ENCODE peak calls at places on chromosome 19, in six cellular contexts. R is SW 1271; O is amygdala; K is left colon; S is neural crest cell; Q is activated CD4-positive, alpha-beta T cell treated with anti-CD3 and anti-CD28 coated beads for 48 hours. T is an unnamed sample.
A peak's percentile ranks its signal among the peaks of the same experiment; 100 is the strongest.

GRCh38 chr19:13859361-13859880 is 17.5 kb upstream of the NANOS3 start:
- DNase-seq in O (no peak), K (no peak), S (no peak), Q (no peak), R (no peak), T (no peak)

GRCh38 chr19:51903192-51903591 is 1.6 kb downstream of the ZNF649 start:
- DNase-seq in K (no peak), R (no peak), Q (no peak), O (no peak), S (no peak), T (no peak)

GRCh38 chr19:42270346-42271044 is 1.4 kb downstream of the CIC start:
- DNase-seq in Q (peak; percentile 79), O (no peak), S (no peak), R (no peak), K (peak; percentile 82), T (peak; percentile 71)

GRCh38 chr19:1177322-1178114 is 3.5 kb upstream of the SBNO2 start:
- DNase-seq in O (no peak), Q (no peak), R (peak; percentile 84), S (no peak), K (no peak), T (no peak)

GRCh38 chr19:40933025-40933424 is 51.0 kb upstream of the CYP2A7 start:
- DNase-seq in S (no peak), R (no peak), K (no peak), Q (no peak), O (no peak), T (no peak)

GRCh38 chr19:12766051-12766521 is 9.3 kb downstream of the HOOK2 start:
- DNase-seq in K (peak; percentile 70), R (peak; percentile 61), O (no peak), S (peak; percentile 73), Q (peak; percentile 84), T (peak; percentile 88)

GRCh38 chr19:45164577-45165335 is 4.0 kb upstream of the NKPD1 start:
- DNase-seq in S (no peak), K (peak; percentile 88), Q (peak; percentile 71), R (no peak), O (no peak), T (peak; percentile 50)

GRCh38 chr19:35908977-35909683 is 1.0 kb upstream of the TYROBP start:
- DNase-seq in R (no peak), K (peak; percentile 73), S (no peak), Q (no peak), O (no peak), T (no peak)

GRCh38 chr19:47106819-47107200 is 6.8 kb downstream of the ZC3H4 start:
- DNase-seq in K (no peak), Q (no peak), R (no peak), O (no peak), S (no peak), T (no peak)

GRCh38 chr19:55368701-55369563 is 1.3 kb downstream of the IL11 start:
- DNase-seq in O (no peak), R (no peak), K (no peak), Q (peak; percentile 42), S (no peak), T (no peak)

GRCh38 chr19:35365303-35365702 is 5.6 kb upstream of the GPR42 start:
- DNase-seq in R (no peak), K (no peak), Q (no peak), O (no peak), S (no peak), T (no peak)

GRCh38 chr19:37669336-37669963 is 14.2 kb upstream of the ZFP30 start:
- DNase-seq in K (no peak), O (no peak), Q (no peak), S (no peak), R (no peak), T (no peak)

GRCh38 chr19:18637644-18638630 is 1.1 kb downstream of the KLHL26 start:
- DNase-seq in Q (peak; percentile 23), K (peak; percentile 73), O (no peak), S (no peak), R (no peak), T (peak; percentile 84)